ENCODE peak calls at places on chromosomes 11 and 22, in five cellular contexts. G, Z, O, U and R are unnamed samples.

GRCh38 chr22:37260396-37260795 is 16.3 kb upstream of the RAC2 start:
- DNase-seq in U (no peak), G (no peak), Z (no peak), O (no peak), R (no peak)

GRCh38 chr11:93512073-93512475 is 31.1 kb downstream of the SMCO4 start:
- DNase-seq in U (no peak), Z (no peak), O (no peak), G (no peak), R (no peak)

GRCh38 chr22:46052801-46053562 is 76.0 kb upstream of the WNT7B start:
- DNase-seq in Z (peak), U (peak), O (no peak), G (peak), R (no peak)

GRCh38 chr11:2462986-2463765 is 18.4 kb downstream of the KCNQ1 start:
- DNase-seq in O (no peak), G (peak), U (no peak), Z (no peak), R (peak)

GRCh38 chr22:20978419-20978818 is 3.7 kb upstream of the LZTR1 start:
- DNase-seq in G (no peak), U (no peak), Z (no peak), O (no peak), R (no peak)

GRCh38 chr11:91248199-91248807 is 976.3 kb upstream of the FAT3 start:
- DNase-seq in O (no peak), Z (peak), U (no peak), G (no peak), R (no peak)

GRCh38 chr22:37282385-37282677 is at the start of gene CYTH4:
- DNase-seq in G (peak), U (peak), O (peak), Z (no peak), R (no peak)

GRCh38 chr22:26585104-26585790 is 4.7 kb downstream of the TPST2 start:
- DNase-seq in O (no peak), G (no peak), Z (peak), U (no peak), R (no peak)

GRCh38 chr11:79173615-79174014 is 267.2 kb downstream of the TENM4 start:
- DNase-seq in O (no peak), U (no peak), Z (no peak), G (no peak), R (no peak)

GRCh38 chr11:304915-305833 is 2.4 kb upstream of the IFITM2 start:
- DNase-seq in U (no peak), O (no peak), G (no peak), Z (peak), R (no peak)

GRCh38 chr22:17137861-17138425 is 16.8 kb upstream of the TMEM121B start:
- DNase-seq in G (peak), O (no peak), Z (no peak), U (no peak), R (no peak)

GRCh38 chr11:117300773-117301172 is 9.6 kb downstream of the BACE1-AS start:
- DNase-seq in O (no peak), U (no peak), G (no peak), Z (no peak), R (no peak)

GRCh38 chr11:44409071-44409470 is 99.1 kb upstream of the ALX4 start:
- DNase-seq in G (no peak), U (no peak), Z (no peak), O (no peak), R (no peak)

GRCh38 chr22:47188337-47189055 is 426.0 kb downstream of the TBC1D22A start:
- DNase-seq in G (no peak), O (no peak), U (no peak), Z (no peak), R (no peak)

GRCh38 chr11:79265756-79266322 is 175.0 kb downstream of the TENM4 start:
- DNase-seq in G (no peak), U (no peak), Z (no peak), O (no peak), R (no peak)

GRCh38 chr11:72812968-72813739 is 1.1 kb upstream of the ATG16L2 start:
- DNase-seq in G (peak), U (peak), O (no peak), Z (peak), R (peak)

GRCh38 chr22:42670921-42671709 is 21.9 kb upstream of the CYB5R3 start:
- DNase-seq in Z (no peak), U (no peak), O (no peak), G (no peak), R (no peak)

GRCh38 chr11:6968816-6969215 is 42.6 kb downstream of the ZNF215 start:
- DNase-seq in Z (peak), G (no peak), U (no peak), O (no peak), R (no peak)

GRCh38 chr22:19825016-19825339 is 29.7 kb downstream of the GNB1L start:
- DNase-seq in Z (no peak), O (no peak), G (no peak), U (no peak), R (no peak)

GRCh38 chr11:83019888-83020579 is 51.7 kb downstream of the RAB30 start:
- DNase-seq in Z (no peak), O (no peak), U (no peak), G (peak), R (no peak)

GRCh38 chr22:48240935-48241230 is 1478.4 kb downstream of the TBC1D22A start:
- DNase-seq in O (no peak), Z (no peak), G (no peak), U (no peak), R (no peak)

GRCh38 chr22:43333156-43333555 is 10.0 kb downstream of the SCUBE1 start:
- DNase-seq in G (no peak), U (no peak), O (no peak), Z (no peak), R (no peak)

GRCh38 chr11:46952553-46952952 is 16.0 kb downstream of the CSTPP1 start:
- DNase-seq in G (no peak), Z (no peak), O (no peak), U (no peak), R (no peak)

GRCh38 chr11:2099523-2100316 is 39.5 kb downstream of the IGF2 start:
- DNase-seq in G (peak), Z (no peak), O (no peak), U (peak), R (peak)

GRCh38 chr22:19398206-19398605 is 33.3 kb downstream of the HIRA start:
- DNase-seq in G (no peak), O (no peak), Z (no peak), U (no peak), R (no peak)

GRCh38 chr11:126403039-126403438 is 47.6 kb downstream of the ST3GAL4 start:
- DNase-seq in Z (peak), U (no peak), O (no peak), G (no peak), R (no peak)